ENCODE peak calls at places on chromosomes 11 and 22, in seven cellular contexts. Y, Z, K, U, L, P and E are unnamed samples.

GRCh38 chr22:43317252-43317651 is 25.9 kb downstream of the SCUBE1 start:
- DNase-seq in P (no peak), K (no peak), L (no peak), Z (no peak), U (no peak), Y (no peak), E (no peak)

GRCh38 chr11:8744423-8744822 is 61.8 kb downstream of the RPL27A start:
- DNase-seq in Z (no peak), Y (no peak), K (no peak), U (no peak), P (no peak), L (no peak), E (no peak)

GRCh38 chr11:9577551-9577950 is 4.1 kb downstream of the WEE1 start:
- DNase-seq in K (no peak), L (no peak), P (peak; percentile 58), Z (no peak), Y (no peak), U (no peak), E (peak; percentile 42)

GRCh38 chr11:120710354-120711187 is 199.0 kb downstream of the GRIK4 start:
- DNase-seq in U (no peak), P (peak; percentile 87), K (no peak), Y (no peak), Z (no peak), L (no peak), E (peak; percentile 79)

GRCh38 chr22:42158456-42159132 is 28.0 kb upstream of the CYP2D6 start:
- DNase-seq in Y (no peak), L (no peak), U (no peak), K (no peak), P (no peak), Z (no peak), E (no peak)

GRCh38 chr11:43802509-43802908 is 78.1 kb upstream of the ALKBH3 start:
- DNase-seq in U (no peak), K (no peak), P (peak; percentile 16), Z (no peak), L (no peak), Y (no peak), E (no peak)

GRCh38 chr11:31240340-31240904 is 129.1 kb downstream of the DCDC1 start:
- DNase-seq in K (no peak), L (no peak), Y (peak; percentile 5), U (peak; percentile 67), P (peak; percentile 33), Z (no peak), E (peak; percentile 56)

GRCh38 chr11:27089746-27090145 is 49.1 kb downstream of the BBOX1 start:
- DNase-seq in Y (no peak), U (no peak), K (no peak), P (no peak), Z (no peak), L (no peak), E (no peak)

GRCh38 chr11:86517557-86517956 is 142.9 kb downstream of the CCDC81 start:
- DNase-seq in U (no peak), K (no peak), Y (no peak), Z (no peak), P (no peak), L (no peak), E (no peak)

GRCh38 chr11:96337541-96338530 is 5.2 kb downstream of the MAML2 start:
- DNase-seq in Z (no peak), K (no peak), L (no peak), P (peak; percentile 60), Y (no peak), U (no peak), E (peak; percentile 81)

GRCh38 chr11:2794947-2795346 is 90.6 kb downstream of the CDKN1C start:
- DNase-seq in Z (peak; percentile 43), L (no peak), K (no peak), Y (no peak), P (no peak), U (no peak), E (no peak)

GRCh38 chr11:1829039-1829820 is 5.6 kb upstream of the SYT8 start:
- DNase-seq in L (no peak), Y (no peak), K (no peak), U (no peak), P (peak; percentile 43), Z (peak; percentile 46), E (peak; percentile 49)

GRCh38 chr22:37777122-37777687 is 30.5 kb upstream of the GCAT start:
- DNase-seq in L (no peak), U (peak; percentile 14), P (peak; percentile 94), K (no peak), Z (peak; percentile 84), Y (no peak), E (peak; percentile 55)

GRCh38 chr22:47175151-47175760 is 412.8 kb downstream of the TBC1D22A start:
- DNase-seq in P (peak; percentile 88), K (no peak), Y (no peak), Z (peak; percentile 46), U (no peak), L (no peak), E (no peak)

GRCh38 chr11:126680109-126680508 is 320.5 kb downstream of the KIRREL3 start:
- DNase-seq in P (peak; percentile 29), L (no peak), Y (no peak), Z (no peak), U (peak; percentile 51), K (no peak), E (no peak)

GRCh38 chr11:59152312-59152967 is 9.8 kb downstream of the FAM111A start:
- DNase-seq in Y (no peak), P (no peak), K (no peak), L (no peak), Z (no peak), U (no peak), E (no peak)

GRCh38 chr11:27309064-27309463 is 54.0 kb downstream of the CCDC34 start:
- DNase-seq in Z (no peak), Y (no peak), U (no peak), K (no peak), L (no peak), P (no peak), E (no peak)

GRCh38 chr11:12287374-12288211 is 89.8 kb upstream of the PARVA start:
- DNase-seq in U (peak; percentile 41), P (peak; percentile 99), Y (no peak), L (no peak), K (no peak), Z (no peak), E (peak; percentile 98)

GRCh38 chr11:44463751-44464150 is 101.7 kb upstream of the CD82 start:
- DNase-seq in K (no peak), L (no peak), U (no peak), Y (no peak), Z (no peak), P (no peak), E (no peak)

GRCh38 chr22:32558681-32559355 is 84.2 kb downstream of the FBXO7 start:
- DNase-seq in K (no peak), Y (no peak), L (no peak), P (peak; percentile 79), U (no peak), Z (no peak), E (peak; percentile 36)

GRCh38 chr11:2273771-2274170 is 3.4 kb upstream of the ASCL2 start:
- DNase-seq in L (no peak), U (no peak), K (peak; percentile 31), Y (no peak), Z (no peak), P (no peak), E (no peak)

GRCh38 chr22:45305456-45306065 is 4.2 kb upstream of the FAM118A start:
- DNase-seq in Y (no peak), K (no peak), U (no peak), L (no peak), P (no peak), Z (no peak), E (no peak)

GRCh38 chr11:106032861-106033260 is 10.8 kb upstream of the MSANTD4 start:
- DNase-seq in U (no peak), Y (no peak), Z (no peak), K (no peak), L (no peak), P (no peak), E (peak; percentile 49)

GRCh38 chr11:46916669-46917108 is 1.7 kb downstream of the LRP4 start:
- DNase-seq in K (no peak), Z (no peak), U (peak; percentile 31), Y (no peak), L (no peak), P (peak; percentile 78), E (peak; percentile 63)

GRCh38 chr11:86596861-86597632 is 75.4 kb downstream of the ME3 start:
- DNase-seq in Y (no peak), Z (no peak), L (no peak), P (peak; percentile 43), U (no peak), K (no peak), E (peak; percentile 29)

GRCh38 chr11:71489311-71490043 is 36.5 kb downstream of the NADSYN1 start:
- DNase-seq in L (no peak), U (no peak), Z (no peak), Y (no peak), K (no peak), P (peak; percentile 82), E (peak; percentile 89)

GRCh38 chr11:17865765-17866428 is 131.3 kb downstream of the KCNC1 start:
- DNase-seq in Y (no peak), P (peak; percentile 70), Z (no peak), K (no peak), L (no peak), U (no peak), E (peak; percentile 12)